ENCODE peak calls at places on chromosome 7, in four cellular contexts. V, X, H and K are unnamed samples.
A peak's percentile ranks its signal among the peaks of the same experiment; 100 is the strongest.

GRCh38 chr7:151249732-151250072 is 1.2 kb upstream of the SMARCD3 start:
- DNase-seq in V (no peak), X (peak; percentile 62), H (no peak), K (no peak)

GRCh38 chr7:157044151-157044687 is 33.8 kb upstream of the MNX1 start:
- DNase-seq in X (no peak), V (no peak), H (no peak), K (no peak)

GRCh38 chr7:79664884-79665676 is 211.6 kb upstream of the MAGI2 start:
- DNase-seq in X (no peak), V (no peak), H (no peak), K (no peak)

GRCh38 chr7:38558786-38559185 is 72.4 kb downstream of the AMPH start:
- DNase-seq in V (no peak), X (no peak), H (no peak), K (no peak)

GRCh38 chr7:123437447-123437995 is 96.9 kb downstream of the IQUB start:
- DNase-seq in V (no peak), H (peak; percentile 78), X (no peak), K (no peak)

GRCh38 chr7:38736135-38736534 is 105.0 kb upstream of the AMPH start:
- DNase-seq in V (no peak), H (no peak), X (no peak), K (no peak)

GRCh38 chr7:120582916-120583315 is 275.0 kb downstream of the TSPAN12 start:
- DNase-seq in H (no peak), X (no peak), V (no peak), K (no peak)

GRCh38 chr7:77444123-77444522 is 28.0 kb upstream of the GSAP start:
- DNase-seq in V (no peak), H (no peak), X (peak; percentile 36), K (no peak)

GRCh38 chr7:127536426-127537152 is 48.8 kb downstream of the GCC1 start:
- DNase-seq in H (no peak), V (no peak), X (no peak), K (no peak)

GRCh38 chr7:22587322-22587721 is 87.3 kb upstream of the STEAP1B start:
- DNase-seq in X (peak; percentile 64), H (no peak), V (no peak), K (no peak)

GRCh38 chr7:156168434-156168833 is 356.2 kb upstream of the SHH start:
- DNase-seq in V (no peak), H (no peak), X (no peak), K (no peak)

GRCh38 chr7:87874066-87874465 is 2.1 kb downstream of the SLC25A40 start:
- DNase-seq in H (no peak), V (no peak), X (no peak), K (no peak)

GRCh38 chr7:26860361-26860760 is 4.0 kb downstream of the SKAP2 start:
- DNase-seq in V (no peak), H (peak; percentile 77), X (no peak), K (no peak)

GRCh38 chr7:117673839-117674238 is 194.0 kb downstream of the CFTR start:
- DNase-seq in X (peak; percentile 79), V (no peak), H (peak; percentile 71), K (no peak)

GRCh38 chr7:135262623-135263320 is 29.1 kb downstream of the STRA8 start:
- DNase-seq in H (no peak), X (no peak), V (no peak), K (no peak)

DNA sequence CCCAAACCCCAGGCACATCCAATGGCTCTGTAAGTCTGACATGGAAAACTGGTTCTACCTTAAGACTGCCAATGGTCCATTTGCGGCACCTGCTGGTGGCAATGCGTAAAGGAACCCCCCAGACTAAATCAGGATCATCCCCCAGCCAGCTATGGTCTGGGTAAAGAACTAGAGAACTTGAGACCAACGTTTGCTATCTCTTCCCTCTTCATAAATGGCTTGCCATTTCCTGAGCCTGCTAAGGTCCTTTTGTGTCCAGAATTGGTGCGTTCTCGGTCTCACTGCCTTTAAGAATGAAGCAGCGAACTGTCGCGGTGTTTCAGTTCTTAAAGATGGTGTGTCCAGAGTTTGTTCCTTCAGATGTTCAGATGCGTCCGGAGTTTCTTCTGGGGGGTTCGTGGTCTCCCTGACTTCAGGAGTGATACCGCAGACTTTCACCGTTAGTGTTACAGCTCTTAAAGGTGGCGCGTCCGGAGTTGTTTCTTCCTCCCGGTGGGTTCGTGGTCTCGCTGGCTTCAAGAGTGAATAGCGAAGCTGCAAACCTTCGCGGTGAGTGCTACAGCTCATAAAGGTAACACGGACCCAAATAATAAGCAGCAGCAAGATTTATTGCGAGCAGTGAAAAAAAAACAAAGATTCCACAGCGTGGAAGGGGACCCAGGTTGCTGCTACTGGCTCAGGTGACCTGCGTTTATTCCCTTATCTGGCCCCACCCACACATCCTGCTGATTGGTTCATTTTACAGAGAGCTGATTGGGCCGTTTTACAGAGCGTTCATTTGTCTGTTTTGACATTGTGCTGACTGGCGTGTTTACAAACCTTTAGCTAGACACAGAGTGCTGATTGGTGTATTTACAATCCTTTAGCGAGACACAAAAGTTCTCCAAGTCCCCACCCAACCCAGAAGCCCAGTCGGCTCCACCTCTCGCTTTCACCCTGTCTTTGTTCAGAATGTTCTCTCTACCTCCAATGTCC is 95.4 kb downstream of the ELMO1 start:
- DNase-seq in X (no peak), H (peak; percentile 8), V (no peak), K (peak; percentile 41)
- TF ChIP-seq CTCF in X (no peak), H (peak; percentile 49), V (no peak), K (peak; percentile 65)

DNA sequence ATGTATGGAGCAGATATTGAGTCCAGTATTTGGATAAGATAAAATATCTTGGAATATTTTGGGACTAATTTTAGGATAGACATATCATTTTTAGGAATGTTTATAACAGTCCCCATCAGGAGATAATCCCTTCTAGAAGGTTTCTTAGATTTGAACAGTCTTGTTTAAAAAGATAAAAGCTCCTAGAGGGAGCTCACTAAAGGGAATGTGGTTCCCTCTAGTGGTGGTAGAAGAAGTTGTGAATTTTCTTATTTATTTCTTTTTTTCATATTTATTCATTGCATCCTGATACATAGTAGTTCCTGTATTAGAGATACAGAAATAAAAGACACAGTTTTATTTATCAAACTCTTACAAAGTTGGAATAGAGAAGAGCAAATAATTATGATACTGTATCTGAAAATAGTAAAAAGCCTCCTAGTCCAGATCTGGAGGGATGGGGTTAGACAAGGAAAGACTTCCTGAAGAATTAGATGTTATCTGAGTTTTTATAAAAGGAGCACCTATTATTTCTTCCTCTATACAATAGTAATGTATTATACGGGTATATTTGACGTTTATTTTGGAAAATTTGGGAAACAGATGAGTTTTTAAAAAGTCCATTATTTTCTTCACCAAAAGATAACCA is 24.5 kb upstream of the KLF14 start:
- DNase-seq in X (peak; percentile 82), H (peak; percentile 67), V (no peak), K (no peak)
- TF ChIP-seq CTCF in X (peak; percentile 62), H (peak; percentile 83), V (peak; percentile 61), K (peak; percentile 85)

DNA sequence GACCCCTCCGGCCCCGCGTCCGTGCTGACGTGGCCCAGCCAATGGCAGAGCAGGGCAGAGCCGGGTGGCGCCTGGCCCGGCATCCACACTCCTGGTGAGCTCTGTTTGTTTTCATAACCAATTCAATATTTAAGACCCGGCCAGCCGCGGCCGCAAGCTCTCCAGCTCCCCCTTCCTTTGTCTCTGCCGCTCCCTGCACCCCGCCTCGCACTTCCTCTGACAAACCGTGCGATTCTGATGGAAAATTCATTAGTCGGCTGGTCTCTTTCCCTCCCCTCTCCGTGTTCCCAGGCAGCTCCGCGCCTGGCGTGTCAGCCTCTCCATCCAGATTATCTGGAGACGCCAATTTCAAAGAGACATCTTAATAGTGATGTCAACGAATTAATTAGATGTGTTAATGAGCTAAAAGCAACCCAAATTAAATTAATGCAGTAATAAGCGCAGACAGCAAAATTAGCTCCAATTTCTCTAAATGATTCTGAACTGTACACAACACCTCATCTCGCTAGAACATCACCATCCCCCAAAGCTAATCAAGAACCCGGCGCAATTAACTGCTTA is 55.3 kb downstream of the MICALL2 start:
- DNase-seq in V (no peak), X (peak; percentile 54), H (peak; percentile 20), K (no peak)
- TF ChIP-seq CTCF in V (no peak), X (peak; percentile 12), H (no peak), K (no peak)

GRCh38 chr7:155097338-155097737 is 27.2 kb downstream of the HTR5A start:
- DNase-seq in V (no peak), H (peak; percentile 30), X (no peak), K (no peak)
- TF ChIP-seq CTCF in V (no peak), H (no peak), X (no peak), K (no peak)

GRCh38 chr7:100589341-100589935 is 3.3 kb downstream of the FBXO24 start:
- DNase-seq in H (no peak), X (no peak), V (no peak), K (no peak)

GRCh38 chr7:100585511-100586265 is at the start of gene LRCH4:
- DNase-seq in X (no peak), H (peak; percentile 57), V (no peak), K (peak; percentile 66)

GRCh38 chr7:100586266-100587025 is at the start of gene FBXO24:
- DNase-seq in X (peak; percentile 100), H (peak; percentile 99), V (peak; percentile 96), K (peak; percentile 99)

GRCh38 chr7:100590077-100590737 is 4.1 kb downstream of the FBXO24 start:
- DNase-seq in V (no peak), X (peak; percentile 28), H (no peak), K (no peak)

DNA sequence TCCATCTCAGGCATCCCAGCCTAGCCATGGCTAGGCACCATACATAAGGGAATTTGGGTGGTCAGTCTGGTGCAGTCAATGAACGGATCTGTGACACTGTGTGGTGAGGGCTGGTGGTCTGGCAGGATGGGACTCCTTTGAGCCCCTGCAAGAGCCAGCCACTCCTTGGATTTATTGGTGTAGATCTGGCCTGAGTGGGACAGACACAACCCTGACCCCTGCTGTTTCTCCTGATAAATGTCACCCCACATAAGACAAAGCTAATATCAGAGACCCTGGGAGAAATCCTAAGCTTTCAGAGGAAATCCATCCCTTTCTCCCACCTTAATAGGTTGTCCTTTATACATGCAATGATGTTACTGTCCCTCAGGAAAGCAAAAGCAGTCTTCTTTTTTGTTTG is 2.3 kb downstream of the FBXO24 start:
- DNase-seq in V (no peak), X (peak; percentile 45), H (peak; percentile 36), K (no peak)
- TF ChIP-seq CTCF in V (no peak), X (peak; percentile 46), H (peak; percentile 49), K (no peak)

DNA sequence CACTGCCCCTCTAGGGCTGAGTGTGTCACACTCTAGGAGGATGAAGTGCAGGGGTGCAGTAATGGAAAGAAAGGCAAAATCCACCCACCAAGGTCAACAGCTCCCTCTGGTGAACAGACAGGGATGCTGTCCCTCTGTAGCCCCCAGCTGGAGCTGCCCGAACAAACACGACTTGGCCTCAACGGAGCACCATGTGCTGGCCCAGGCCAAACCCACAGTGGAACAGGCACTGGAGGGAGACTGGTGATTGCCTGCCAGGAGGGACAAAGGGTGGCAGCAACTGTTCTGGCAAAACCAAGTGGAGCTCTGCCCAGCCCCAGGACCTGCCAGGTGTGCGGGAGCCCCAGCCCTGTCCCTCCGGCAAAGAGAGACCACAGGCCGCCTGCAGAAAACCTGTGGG is 20.7 kb downstream of the PDIA4 start:
- DNase-seq in V (no peak), H (no peak), X (no peak), K (no peak)
- TF ChIP-seq CTCF in V (no peak), H (peak; percentile 5), X (peak; percentile 15), K (no peak)